ENCODE peak calls at places on chromosome 10, in ten cellular contexts. N, S, W, A, O, Z, Y, U, J and I are unnamed samples.

GRCh38 chr10:121076760-121077159 is 225.6 kb downstream of the WDR11 start:
- DNase-seq in N (no peak), S (no peak), W (no peak), A (peak), O (no peak), Z (no peak), Y (no peak), U (peak), J (no peak), I (no peak)

GRCh38 chr10:7045891-7046599 is 364.8 kb downstream of the SFMBT2 start:
- DNase-seq in N (no peak), S (no peak), W (no peak), A (no peak), O (no peak), Z (no peak), Y (no peak), U (no peak), J (no peak), I (no peak)

GRCh38 chr10:48237856-48238250 is 36.6 kb downstream of the FRMPD2 start:
- DNase-seq in N (no peak), S (no peak), W (no peak), A (no peak), O (no peak), Z (no peak), Y (no peak), U (peak), J (no peak), I (no peak)

GRCh38 chr10:46077141-46077554 is 31.1 kb upstream of the MSMB start:
- DNase-seq in N (no peak), S (no peak), W (no peak), A (no peak), O (peak), Z (no peak), Y (no peak), U (no peak), J (peak), I (no peak)

GRCh38 chr10:29030855-29031254 is 258.0 kb upstream of the LYZL1 start:
- DNase-seq in N (no peak), S (no peak), W (no peak), A (no peak), O (no peak), Z (no peak), Y (no peak), U (no peak), J (no peak), I (no peak)

GRCh38 chr10:76357726-76358125 is 926.3 kb downstream of the LRMDA start:
- DNase-seq in N (no peak), S (no peak), W (no peak), A (no peak), O (no peak), Z (no peak), Y (no peak), U (no peak), J (no peak), I (no peak)

GRCh38 chr10:50432206-50432605 is 180.9 kb upstream of the ASAH2 start:
- DNase-seq in N (no peak), S (no peak), W (no peak), A (no peak), O (no peak), Z (no peak), Y (no peak), U (no peak), J (no peak), I (no peak)

GRCh38 chr10:84076540-84077195 is 62.6 kb upstream of the GHITM start:
- DNase-seq in N (no peak), S (no peak), W (no peak), A (no peak), O (peak), Z (no peak), Y (no peak), U (no peak), J (no peak), I (peak)

GRCh38 chr10:98377001-98377400 is 38.0 kb downstream of the PYROXD2 start:
- DNase-seq in N (no peak), S (no peak), W (no peak), A (no peak), O (no peak), Z (no peak), Y (no peak), U (no peak), J (no peak), I (no peak)

GRCh38 chr10:90969148-90969547 is 48.3 kb upstream of the ANKRD1 start:
- DNase-seq in N (no peak), S (no peak), W (no peak), A (no peak), O (no peak), Z (no peak), Y (no peak), U (no peak), J (no peak), I (peak)

GRCh38 chr10:34768261-34768971 is 46.7 kb downstream of the PARD3 start:
- DNase-seq in N (peak), S (no peak), W (no peak), A (no peak), O (peak), Z (no peak), Y (no peak), U (peak), J (no peak), I (peak)

GRCh38 chr10:123274513-123275182 is 120.4 kb downstream of the BUB3 start:
- DNase-seq in N (no peak), S (no peak), W (no peak), A (no peak), O (no peak), Z (no peak), Y (no peak), U (peak), J (no peak), I (no peak)

GRCh38 chr10:70910486-70911350 is 22.4 kb upstream of the PCBD1 start:
- DNase-seq in N (no peak), S (no peak), W (no peak), A (no peak), O (no peak), Z (no peak), Y (no peak), U (no peak), J (no peak), I (no peak)